ENCODE peak calls at places on chromosomes 5 and 9, in nine cellular contexts. One of them, this sample, is unnamed.

GRCh38 chr9:2053883-2054845 is 39.0 kb downstream of the SMARCA2 start:
- DNase-seq in SJCRH30: no peak
- DNase-seq in MM.1S: peak
- DNase-seq in endodermal cell: no peak
- DNase-seq in body of pancreas: no peak
- DNase-seq in cardiac muscle cell: no peak
- DNase-seq in pancreas: no peak
- DNase-seq in Panc1: no peak
- DNase-seq in upper lobe of right lung: no peak
- DNase-seq in this sample: peak

GRCh38 chr5:143887302-143887638 is 75.3 kb downstream of the HMHB1 start:
- DNase-seq in SJCRH30: peak
- DNase-seq in MM.1S: no peak
- DNase-seq in endodermal cell: no peak
- DNase-seq in body of pancreas: peak
- DNase-seq in cardiac muscle cell: peak
- DNase-seq in pancreas: peak
- DNase-seq in Panc1: no peak
- DNase-seq in upper lobe of right lung: no peak
- DNase-seq in this sample: no peak

GRCh38 chr5:89086687-89087086 is 203.7 kb upstream of the MEF2C start:
- DNase-seq in SJCRH30: no peak
- DNase-seq in MM.1S: no peak
- DNase-seq in endodermal cell: no peak
- DNase-seq in body of pancreas: no peak
- DNase-seq in cardiac muscle cell: no peak
- DNase-seq in pancreas: no peak
- DNase-seq in Panc1: no peak
- DNase-seq in upper lobe of right lung: no peak
- DNase-seq in this sample: no peak

GRCh38 chr9:129333961-129334743 is 156.1 kb upstream of the IER5L start:
- DNase-seq in SJCRH30: peak
- DNase-seq in MM.1S: no peak
- DNase-seq in endodermal cell: peak
- DNase-seq in body of pancreas: peak
- DNase-seq in cardiac muscle cell: peak
- DNase-seq in pancreas: peak
- DNase-seq in Panc1: peak
- DNase-seq in upper lobe of right lung: peak
- DNase-seq in this sample: no peak

GRCh38 chr5:3068401-3068800 is 316.9 kb upstream of the IRX2 start:
- DNase-seq in SJCRH30: no peak
- DNase-seq in MM.1S: no peak
- DNase-seq in endodermal cell: no peak
- DNase-seq in body of pancreas: no peak
- DNase-seq in cardiac muscle cell: no peak
- DNase-seq in pancreas: no peak
- DNase-seq in Panc1: no peak
- DNase-seq in upper lobe of right lung: no peak
- DNase-seq in this sample: no peak

GRCh38 chr5:154945695-154946301 is 4.9 kb downstream of the MRPL22 start:
- DNase-seq in SJCRH30: peak
- DNase-seq in MM.1S: no peak
- DNase-seq in endodermal cell: no peak
- DNase-seq in body of pancreas: no peak
- DNase-seq in cardiac muscle cell: peak
- DNase-seq in pancreas: no peak
- DNase-seq in Panc1: no peak
- DNase-seq in upper lobe of right lung: no peak
- DNase-seq in this sample: no peak

GRCh38 chr5:64688965-64689364 is 1.3 kb upstream of the SHISAL2B start:
- DNase-seq in SJCRH30: no peak
- DNase-seq in MM.1S: no peak
- DNase-seq in endodermal cell: no peak
- DNase-seq in body of pancreas: no peak
- DNase-seq in cardiac muscle cell: no peak
- DNase-seq in pancreas: no peak
- DNase-seq in Panc1: no peak
- DNase-seq in upper lobe of right lung: no peak
- DNase-seq in this sample: no peak

GRCh38 chr9:77647267-77647658 is 859 bp downstream of the GNA14 start:
- DNase-seq in SJCRH30: no peak
- DNase-seq in MM.1S: no peak
- DNase-seq in endodermal cell: no peak
- DNase-seq in body of pancreas: no peak
- DNase-seq in cardiac muscle cell: no peak
- DNase-seq in pancreas: no peak
- DNase-seq in Panc1: no peak
- DNase-seq in upper lobe of right lung: no peak
- DNase-seq in this sample: no peak

GRCh38 chr9:136328622-136329041 is 1.3 kb downstream of the GPSM1 start:
- DNase-seq in SJCRH30: peak
- DNase-seq in MM.1S: no peak
- DNase-seq in endodermal cell: no peak
- DNase-seq in body of pancreas: no peak
- DNase-seq in cardiac muscle cell: peak
- DNase-seq in pancreas: no peak
- DNase-seq in Panc1: no peak
- DNase-seq in upper lobe of right lung: no peak
- DNase-seq in this sample: no peak

GRCh38 chr5:129541648-129542251 is 81.7 kb downstream of the ADAMTS19 start:
- DNase-seq in SJCRH30: peak
- DNase-seq in MM.1S: peak
- DNase-seq in endodermal cell: no peak
- DNase-seq in body of pancreas: no peak
- DNase-seq in cardiac muscle cell: peak
- DNase-seq in pancreas: no peak
- DNase-seq in Panc1: no peak
- DNase-seq in upper lobe of right lung: no peak
- DNase-seq in this sample: peak

GRCh38 chr5:128844354-128844923 is 120.8 kb upstream of the SLC27A6 start:
- DNase-seq in SJCRH30: peak
- DNase-seq in MM.1S: peak
- DNase-seq in endodermal cell: no peak
- DNase-seq in body of pancreas: no peak
- DNase-seq in cardiac muscle cell: peak
- DNase-seq in pancreas: no peak
- DNase-seq in Panc1: no peak
- DNase-seq in upper lobe of right lung: no peak
- DNase-seq in this sample: no peak

GRCh38 chr9:8287970-8288369 is 488.4 kb upstream of the DMAC1 start:
- DNase-seq in SJCRH30: no peak
- DNase-seq in MM.1S: no peak
- DNase-seq in endodermal cell: peak
- DNase-seq in body of pancreas: no peak
- DNase-seq in cardiac muscle cell: no peak
- DNase-seq in pancreas: no peak
- DNase-seq in Panc1: no peak
- DNase-seq in upper lobe of right lung: no peak
- DNase-seq in this sample: no peak

GRCh38 chr9:70563437-70564204 is 149.2 kb upstream of the KLF9 start:
- DNase-seq in SJCRH30: peak
- DNase-seq in MM.1S: peak
- DNase-seq in endodermal cell: no peak
- DNase-seq in body of pancreas: no peak
- DNase-seq in cardiac muscle cell: no peak
- DNase-seq in pancreas: no peak
- DNase-seq in Panc1: no peak
- DNase-seq in upper lobe of right lung: no peak
- DNase-seq in this sample: peak

GRCh38 chr5:136998864-136999263 is 500.3 kb downstream of the SPOCK1 start:
- DNase-seq in SJCRH30: no peak
- DNase-seq in MM.1S: no peak
- DNase-seq in endodermal cell: no peak
- DNase-seq in body of pancreas: no peak
- DNase-seq in cardiac muscle cell: no peak
- DNase-seq in pancreas: no peak
- DNase-seq in Panc1: no peak
- DNase-seq in upper lobe of right lung: no peak
- DNase-seq in this sample: no peak

GRCh38 chr9:126363847-126364671 is 37.4 kb downstream of the MVB12B start:
- DNase-seq in SJCRH30: no peak
- DNase-seq in MM.1S: no peak
- DNase-seq in endodermal cell: no peak
- DNase-seq in body of pancreas: no peak
- DNase-seq in cardiac muscle cell: no peak
- DNase-seq in pancreas: no peak
- DNase-seq in Panc1: peak
- DNase-seq in upper lobe of right lung: no peak
- DNase-seq in this sample: no peak

GRCh38 chr9:1005043-1005667 is 28.7 kb downstream of the DMRT3 start:
- DNase-seq in SJCRH30: peak
- DNase-seq in MM.1S: peak
- DNase-seq in endodermal cell: peak
- DNase-seq in body of pancreas: peak
- DNase-seq in cardiac muscle cell: peak
- DNase-seq in pancreas: peak
- DNase-seq in Panc1: peak
- DNase-seq in upper lobe of right lung: no peak
- DNase-seq in this sample: peak

GRCh38 chr9:122355336-122355875 is 15.4 kb upstream of the PTGS1 start:
- DNase-seq in SJCRH30: no peak
- DNase-seq in MM.1S: no peak
- DNase-seq in endodermal cell: no peak
- DNase-seq in body of pancreas: no peak
- DNase-seq in cardiac muscle cell: no peak
- DNase-seq in pancreas: no peak
- DNase-seq in Panc1: no peak
- DNase-seq in upper lobe of right lung: no peak
- DNase-seq in this sample: no peak

DNA sequence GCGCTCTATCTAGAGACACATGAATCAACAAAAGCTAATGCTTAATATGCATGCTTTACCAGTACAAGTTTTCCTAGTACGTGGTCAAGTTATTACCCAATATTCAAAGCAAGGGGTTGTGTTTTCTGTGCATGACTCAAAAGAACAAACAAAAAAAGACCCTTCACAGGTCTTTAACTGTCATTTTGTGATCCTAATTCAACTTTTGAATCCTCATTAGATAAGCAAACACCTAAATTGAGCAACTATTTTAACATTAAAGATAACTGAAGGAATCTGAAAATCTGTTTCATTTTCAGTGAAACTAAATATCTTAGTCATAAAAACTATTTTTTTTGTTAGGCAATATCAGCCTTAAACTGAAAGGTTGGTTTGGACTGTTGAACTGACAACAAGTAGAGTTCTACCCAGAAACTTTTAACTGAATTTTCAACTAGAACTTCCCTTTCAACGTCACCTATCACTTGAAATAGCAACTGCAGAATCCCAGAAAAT is 12.5 kb downstream of the ST8SIA4 start:
- DNase-seq in SJCRH30: no peak
- DNase-seq in MM.1S: peak
- DNase-seq in endodermal cell: no peak
- DNase-seq in body of pancreas: no peak
- DNase-seq in cardiac muscle cell: no peak
- DNase-seq in pancreas: no peak
- DNase-seq in Panc1: no peak
- DNase-seq in upper lobe of right lung: no peak
- DNase-seq in this sample: no peak
- H3K4me3 ChIP-seq in SJCRH30: no peak
- H3K4me3 ChIP-seq in MM.1S: peak
- H3K4me3 ChIP-seq in endodermal cell: no peak
- H3K4me3 ChIP-seq in body of pancreas: no peak
- H3K4me3 ChIP-seq in cardiac muscle cell: no peak
- H3K4me3 ChIP-seq in pancreas: no peak
- H3K4me3 ChIP-seq in Panc1: no peak
- H3K4me3 ChIP-seq in upper lobe of right lung: peak
- H3K4me3 ChIP-seq in this sample: peak

DNA sequence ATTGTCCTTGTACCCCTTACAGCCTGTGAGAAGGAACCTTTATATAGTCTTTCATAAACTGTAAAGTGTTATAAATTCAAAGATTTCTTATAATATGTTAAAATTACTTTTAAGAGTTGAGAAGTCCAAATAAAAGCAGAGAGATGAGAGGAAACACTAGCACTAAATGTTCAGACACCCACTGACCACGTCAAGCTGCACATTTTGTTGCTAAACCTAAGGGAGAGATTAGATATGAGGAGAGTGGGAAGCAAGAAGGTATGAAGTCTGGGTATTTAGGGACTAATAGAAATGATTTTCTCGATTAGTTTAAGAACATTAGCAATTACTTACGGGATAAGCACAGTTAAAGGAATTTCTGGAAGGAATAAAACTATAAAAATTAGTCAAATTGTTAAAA is 506.9 kb downstream of the RAB3C start:
- DNase-seq in SJCRH30: no peak
- DNase-seq in MM.1S: no peak
- DNase-seq in endodermal cell: no peak
- DNase-seq in body of pancreas: no peak
- DNase-seq in cardiac muscle cell: no peak
- DNase-seq in pancreas: no peak
- DNase-seq in Panc1: no peak
- DNase-seq in upper lobe of right lung: no peak
- DNase-seq in this sample: no peak
- H3K4me3 ChIP-seq in SJCRH30: no peak
- H3K4me3 ChIP-seq in MM.1S: no peak
- H3K4me3 ChIP-seq in endodermal cell: no peak
- H3K4me3 ChIP-seq in body of pancreas: no peak
- H3K4me3 ChIP-seq in cardiac muscle cell: no peak
- H3K4me3 ChIP-seq in pancreas: no peak
- H3K4me3 ChIP-seq in Panc1: no peak
- H3K4me3 ChIP-seq in upper lobe of right lung: no peak
- H3K4me3 ChIP-seq in this sample: no peak

GRCh38 chr5:177142029-177142681 is 8.6 kb downstream of the NSD1 start:
- DNase-seq in SJCRH30: no peak
- DNase-seq in MM.1S: no peak
- DNase-seq in endodermal cell: no peak
- DNase-seq in body of pancreas: no peak
- DNase-seq in cardiac muscle cell: peak
- DNase-seq in pancreas: no peak
- DNase-seq in Panc1: no peak
- DNase-seq in upper lobe of right lung: no peak
- DNase-seq in this sample: no peak

GRCh38 chr5:177142778-177143177 is 9.2 kb downstream of the NSD1 start:
- DNase-seq in SJCRH30: no peak
- DNase-seq in MM.1S: no peak
- DNase-seq in endodermal cell: no peak
- DNase-seq in body of pancreas: no peak
- DNase-seq in cardiac muscle cell: no peak
- DNase-seq in pancreas: no peak
- DNase-seq in Panc1: no peak
- DNase-seq in upper lobe of right lung: no peak
- DNase-seq in this sample: no peak

GRCh38 chr5:177141496-177141895 is 7.9 kb downstream of the NSD1 start:
- DNase-seq in SJCRH30: no peak
- DNase-seq in MM.1S: no peak
- DNase-seq in endodermal cell: no peak
- DNase-seq in body of pancreas: no peak
- DNase-seq in cardiac muscle cell: no peak
- DNase-seq in pancreas: no peak
- DNase-seq in Panc1: no peak
- DNase-seq in upper lobe of right lung: no peak
- DNase-seq in this sample: no peak

GRCh38 chr5:177147239-177147638 is 13.7 kb downstream of the NSD1 start:
- DNase-seq in SJCRH30: no peak
- DNase-seq in MM.1S: no peak
- DNase-seq in endodermal cell: no peak
- DNase-seq in body of pancreas: no peak
- DNase-seq in cardiac muscle cell: no peak
- DNase-seq in pancreas: no peak
- DNase-seq in Panc1: no peak
- DNase-seq in upper lobe of right lung: no peak
- DNase-seq in this sample: no peak
- H3K4me3 ChIP-seq in SJCRH30: no peak
- H3K4me3 ChIP-seq in MM.1S: no peak
- H3K4me3 ChIP-seq in endodermal cell: no peak
- H3K4me3 ChIP-seq in body of pancreas: no peak
- H3K4me3 ChIP-seq in cardiac muscle cell: no peak
- H3K4me3 ChIP-seq in pancreas: no peak
- H3K4me3 ChIP-seq in Panc1: no peak
- H3K4me3 ChIP-seq in upper lobe of right lung: no peak
- H3K4me3 ChIP-seq in this sample: no peak

GRCh38 chr5:142280066-142281011 is 44.5 kb downstream of the SPRY4 start:
- DNase-seq in SJCRH30: peak
- DNase-seq in MM.1S: no peak
- DNase-seq in endodermal cell: peak
- DNase-seq in body of pancreas: no peak
- DNase-seq in cardiac muscle cell: peak
- DNase-seq in pancreas: peak
- DNase-seq in Panc1: no peak
- DNase-seq in upper lobe of right lung: no peak
- DNase-seq in this sample: no peak
- H3K4me3 ChIP-seq in SJCRH30: peak
- H3K4me3 ChIP-seq in MM.1S: no peak
- H3K4me3 ChIP-seq in endodermal cell: no peak
- H3K4me3 ChIP-seq in body of pancreas: no peak
- H3K4me3 ChIP-seq in cardiac muscle cell: no peak
- H3K4me3 ChIP-seq in pancreas: no peak
- H3K4me3 ChIP-seq in Panc1: no peak
- H3K4me3 ChIP-seq in upper lobe of right lung: no peak
- H3K4me3 ChIP-seq in this sample: no peak